ENCODE peak calls at places on chromosome 15, in nine cellular contexts. One of them, this sample, is unnamed.
A peak's percentile ranks its signal among the peaks of the same experiment; 100 is the strongest.

GRCh38 chr15:33150516-33150915 is 44.0 kb downstream of the FMN1 start:
- DNase-seq in dorsolateral prefrontal cortex: no peak
- DNase-seq in BJ: no peak
- DNase-seq in mesothelial cell of epicardium: no peak
- DNase-seq in psoas muscle: no peak
- DNase-seq in GM23338: no peak
- DNase-seq in GM12865: no peak
- DNase-seq in HFF-Myc: no peak
- DNase-seq in endothelial cell of umbilical vein: no peak
- DNase-seq in this sample: no peak

GRCh38 chr15:73602444-73602843 is 30.7 kb downstream of the NPTN start:
- DNase-seq in mesothelial cell of epicardium: no peak
- DNase-seq in GM12865: no peak
- DNase-seq in psoas muscle: no peak
- DNase-seq in HFF-Myc: no peak
- DNase-seq in BJ: no peak
- DNase-seq in endothelial cell of umbilical vein: peak; percentile 57
- DNase-seq in GM23338: no peak
- DNase-seq in dorsolateral prefrontal cortex: no peak
- DNase-seq in this sample: no peak

GRCh38 chr15:60551781-60552161 is 72.8 kb upstream of the ICE2 start:
- DNase-seq in endothelial cell of umbilical vein: no peak
- DNase-seq in BJ: no peak
- DNase-seq in HFF-Myc: no peak
- DNase-seq in psoas muscle: no peak
- DNase-seq in mesothelial cell of epicardium: no peak
- DNase-seq in GM23338: peak; percentile 52
- DNase-seq in dorsolateral prefrontal cortex: no peak
- DNase-seq in GM12865: peak; percentile 68
- DNase-seq in this sample: no peak

GRCh38 chr15:66411190-66411589 is 24.5 kb downstream of the MAP2K1 start:
- DNase-seq in dorsolateral prefrontal cortex: no peak
- DNase-seq in endothelial cell of umbilical vein: no peak
- DNase-seq in GM12865: no peak
- DNase-seq in BJ: no peak
- DNase-seq in mesothelial cell of epicardium: no peak
- DNase-seq in psoas muscle: no peak
- DNase-seq in GM23338: peak; percentile 45
- DNase-seq in HFF-Myc: no peak
- DNase-seq in this sample: no peak

GRCh38 chr15:41961014-41961518 is 11.3 kb downstream of the EHD4 start:
- DNase-seq in mesothelial cell of epicardium: no peak
- DNase-seq in BJ: no peak
- DNase-seq in psoas muscle: no peak
- DNase-seq in endothelial cell of umbilical vein: peak; percentile 58
- DNase-seq in dorsolateral prefrontal cortex: no peak
- DNase-seq in GM23338: no peak
- DNase-seq in HFF-Myc: no peak
- DNase-seq in GM12865: no peak
- DNase-seq in this sample: no peak

GRCh38 chr15:96340611-96341464 is 10.3 kb downstream of the NR2F2 start:
- DNase-seq in GM12865: peak; percentile 18
- DNase-seq in BJ: no peak
- DNase-seq in GM23338: peak; percentile 82
- DNase-seq in HFF-Myc: no peak
- DNase-seq in dorsolateral prefrontal cortex: no peak
- DNase-seq in psoas muscle: no peak
- DNase-seq in endothelial cell of umbilical vein: peak; percentile 30
- DNase-seq in mesothelial cell of epicardium: peak; percentile 65
- DNase-seq in this sample: no peak

GRCh38 chr15:64766041-64766440 is 9.3 kb downstream of the RBPMS2 start:
- DNase-seq in GM12865: no peak
- DNase-seq in BJ: no peak
- DNase-seq in GM23338: no peak
- DNase-seq in dorsolateral prefrontal cortex: no peak
- DNase-seq in HFF-Myc: no peak
- DNase-seq in endothelial cell of umbilical vein: no peak
- DNase-seq in mesothelial cell of epicardium: no peak
- DNase-seq in psoas muscle: no peak
- DNase-seq in this sample: no peak

GRCh38 chr15:59555696-59556095 is 55.9 kb upstream of the GCNT3 start:
- DNase-seq in HFF-Myc: no peak
- DNase-seq in GM23338: no peak
- DNase-seq in mesothelial cell of epicardium: no peak
- DNase-seq in endothelial cell of umbilical vein: no peak
- DNase-seq in BJ: no peak
- DNase-seq in psoas muscle: no peak
- DNase-seq in GM12865: no peak
- DNase-seq in dorsolateral prefrontal cortex: no peak
- DNase-seq in this sample: no peak

GRCh38 chr15:59296181-59296617 is 76.5 kb downstream of the MYO1E start:
- DNase-seq in GM23338: no peak
- DNase-seq in dorsolateral prefrontal cortex: no peak
- DNase-seq in HFF-Myc: no peak
- DNase-seq in BJ: peak; percentile 83
- DNase-seq in mesothelial cell of epicardium: no peak
- DNase-seq in endothelial cell of umbilical vein: peak; percentile 90
- DNase-seq in GM12865: no peak
- DNase-seq in psoas muscle: no peak
- DNase-seq in this sample: peak; percentile 89

GRCh38 chr15:20340331-20340811 is 201.2 kb downstream of the GOLGA6L6 start:
- DNase-seq in dorsolateral prefrontal cortex: peak; percentile 68
- DNase-seq in psoas muscle: peak; percentile 79
- DNase-seq in GM12865: peak; percentile 47
- DNase-seq in endothelial cell of umbilical vein: peak; percentile 2
- DNase-seq in GM23338: no peak
- DNase-seq in HFF-Myc: no peak
- DNase-seq in mesothelial cell of epicardium: peak; percentile 84
- DNase-seq in BJ: no peak
- DNase-seq in this sample: no peak

DNA sequence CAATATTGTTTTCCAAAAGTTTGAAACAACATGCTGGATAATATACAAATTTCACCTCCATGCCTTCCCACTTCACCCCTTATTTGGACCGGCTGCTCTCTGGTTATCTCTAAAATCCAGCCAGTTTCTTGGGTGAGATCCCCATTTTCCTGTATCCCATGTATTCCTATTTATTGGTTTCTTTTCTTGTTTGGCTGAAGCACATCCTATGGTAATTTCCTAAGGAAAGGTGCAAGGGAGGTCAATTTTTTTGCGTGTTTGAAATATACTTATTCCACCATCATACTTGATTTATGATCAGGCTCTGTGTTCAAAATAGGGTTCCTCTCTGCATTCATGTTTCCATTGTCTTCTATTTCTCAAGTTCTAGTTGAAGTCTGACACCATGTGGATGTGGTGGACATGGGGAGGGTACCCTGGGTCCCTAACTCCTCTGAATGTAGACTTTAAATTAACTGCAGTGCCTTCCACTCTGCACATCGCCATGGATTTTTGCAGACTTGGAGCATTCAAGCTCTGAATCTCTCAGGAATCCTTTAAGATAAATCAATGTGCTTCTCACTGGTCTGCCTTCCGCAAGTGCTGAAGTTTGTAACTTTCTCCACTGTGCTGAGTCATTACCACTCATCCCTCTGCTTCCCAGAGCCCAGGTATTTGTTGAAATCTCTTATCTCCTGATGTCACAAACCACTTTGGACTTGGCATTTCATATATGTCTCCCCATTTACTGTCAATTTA is 52.1 kb upstream of the TLE3 start:
- DNase-seq in psoas muscle: no peak
- DNase-seq in HFF-Myc: no peak
- DNase-seq in dorsolateral prefrontal cortex: no peak
- DNase-seq in mesothelial cell of epicardium: no peak
- DNase-seq in BJ: no peak
- DNase-seq in endothelial cell of umbilical vein: no peak
- DNase-seq in GM23338: no peak
- DNase-seq in GM12865: no peak
- DNase-seq in this sample: no peak
- TF ChIP-seq CTCF in psoas muscle: no peak
- TF ChIP-seq CTCF in HFF-Myc: no peak
- TF ChIP-seq CTCF in dorsolateral prefrontal cortex: no peak
- TF ChIP-seq CTCF in mesothelial cell of epicardium: no peak
- TF ChIP-seq CTCF in BJ: no peak
- TF ChIP-seq CTCF in endothelial cell of umbilical vein: no peak
- TF ChIP-seq CTCF in GM23338: no peak
- TF ChIP-seq CTCF in GM12865: no peak
- TF ChIP-seq CTCF in this sample: no peak

GRCh38 chr15:72585659-72586058 is 68.8 kb upstream of the GOLGA6B start:
- DNase-seq in GM12865: no peak
- DNase-seq in mesothelial cell of epicardium: no peak
- DNase-seq in dorsolateral prefrontal cortex: no peak
- DNase-seq in GM23338: peak; percentile 43
- DNase-seq in endothelial cell of umbilical vein: peak; percentile 15
- DNase-seq in psoas muscle: no peak
- DNase-seq in HFF-Myc: no peak
- DNase-seq in BJ: no peak
- DNase-seq in this sample: peak; percentile 9
- TF ChIP-seq CTCF in GM12865: no peak
- TF ChIP-seq CTCF in mesothelial cell of epicardium: no peak
- TF ChIP-seq CTCF in dorsolateral prefrontal cortex: peak; percentile 35
- TF ChIP-seq CTCF in GM23338: peak; percentile 46
- TF ChIP-seq CTCF in endothelial cell of umbilical vein: no peak
- TF ChIP-seq CTCF in psoas muscle: peak; percentile 6
- TF ChIP-seq CTCF in HFF-Myc: peak; percentile 31
- TF ChIP-seq CTCF in BJ: peak; percentile 27
- TF ChIP-seq CTCF in this sample: peak; percentile 40

GRCh38 chr15:75924576-75924975 is 20.9 kb downstream of the FBXO22 start:
- DNase-seq in GM23338: no peak
- DNase-seq in psoas muscle: no peak
- DNase-seq in mesothelial cell of epicardium: no peak
- DNase-seq in BJ: no peak
- DNase-seq in GM12865: no peak
- DNase-seq in HFF-Myc: no peak
- DNase-seq in dorsolateral prefrontal cortex: no peak
- DNase-seq in endothelial cell of umbilical vein: no peak
- DNase-seq in this sample: no peak

GRCh38 chr15:75920079-75920478 is 16.4 kb downstream of the FBXO22 start:
- DNase-seq in mesothelial cell of epicardium: no peak
- DNase-seq in dorsolateral prefrontal cortex: no peak
- DNase-seq in psoas muscle: no peak
- DNase-seq in HFF-Myc: no peak
- DNase-seq in GM23338: no peak
- DNase-seq in GM12865: no peak
- DNase-seq in endothelial cell of umbilical vein: no peak
- DNase-seq in BJ: no peak
- DNase-seq in this sample: no peak

GRCh38 chr15:75923756-75924155 is 20.1 kb downstream of the FBXO22 start:
- DNase-seq in mesothelial cell of epicardium: no peak
- DNase-seq in BJ: no peak
- DNase-seq in psoas muscle: no peak
- DNase-seq in endothelial cell of umbilical vein: no peak
- DNase-seq in dorsolateral prefrontal cortex: no peak
- DNase-seq in GM23338: no peak
- DNase-seq in HFF-Myc: no peak
- DNase-seq in GM12865: no peak
- DNase-seq in this sample: no peak

GRCh38 chr15:75925440-75925839 is 21.8 kb downstream of the FBXO22 start:
- DNase-seq in HFF-Myc: no peak
- DNase-seq in endothelial cell of umbilical vein: no peak
- DNase-seq in BJ: no peak
- DNase-seq in GM23338: no peak
- DNase-seq in dorsolateral prefrontal cortex: no peak
- DNase-seq in psoas muscle: no peak
- DNase-seq in mesothelial cell of epicardium: no peak
- DNase-seq in GM12865: no peak
- DNase-seq in this sample: no peak

DNA sequence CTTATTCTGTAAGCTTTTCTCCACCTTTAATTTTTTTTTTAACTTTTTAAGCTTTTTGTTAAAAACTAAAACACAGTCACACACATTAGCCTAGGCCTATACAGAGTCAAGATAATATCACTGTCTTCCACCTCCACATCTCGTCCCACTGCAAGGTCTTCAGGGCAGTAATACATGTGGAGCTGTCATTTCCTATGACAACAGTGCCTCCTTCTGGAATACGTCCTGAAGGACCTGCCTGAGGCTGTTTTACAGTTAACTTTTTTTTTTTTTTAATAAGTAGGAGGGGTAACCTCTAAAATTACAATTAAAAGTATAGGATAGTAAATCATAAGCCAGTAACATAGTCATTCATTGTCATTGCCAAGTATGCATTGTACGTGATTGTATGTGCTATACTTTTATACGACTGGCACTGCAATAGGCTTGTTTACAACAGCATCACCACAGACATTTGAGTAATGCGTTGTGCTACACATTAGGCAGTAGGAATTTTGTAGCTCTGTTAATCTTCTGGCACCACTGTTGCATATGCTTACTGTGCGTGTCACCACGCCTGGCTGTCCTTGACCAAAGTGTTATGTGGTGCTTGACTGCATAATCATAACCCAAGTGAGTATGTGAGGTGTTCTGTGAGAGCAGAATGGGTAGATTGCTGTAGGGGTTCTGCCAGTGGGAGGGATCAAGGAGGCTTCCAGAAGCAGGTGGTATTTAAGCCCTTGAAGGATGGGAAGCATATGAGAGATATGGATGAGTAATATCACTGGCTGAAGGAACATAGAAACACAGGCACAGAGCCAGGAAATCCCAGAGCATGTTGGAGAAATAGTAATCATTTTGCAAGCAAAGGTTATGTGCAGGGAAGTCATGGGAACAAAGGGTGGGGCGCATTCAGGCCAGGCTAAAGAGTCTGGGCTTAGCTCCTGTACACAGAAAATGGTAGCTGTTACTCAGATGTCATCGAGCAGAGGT is 18.3 kb downstream of the FBXO22 start:
- DNase-seq in GM23338: peak; percentile 78
- DNase-seq in HFF-Myc: peak; percentile 54
- DNase-seq in mesothelial cell of epicardium: no peak
- DNase-seq in psoas muscle: peak; percentile 17
- DNase-seq in dorsolateral prefrontal cortex: no peak
- DNase-seq in endothelial cell of umbilical vein: peak; percentile 77
- DNase-seq in BJ: no peak
- DNase-seq in GM12865: peak; percentile 38
- DNase-seq in this sample: peak; percentile 37
- TF ChIP-seq CTCF in GM23338: peak; percentile 79
- TF ChIP-seq CTCF in HFF-Myc: peak; percentile 37
- TF ChIP-seq CTCF in mesothelial cell of epicardium: peak; percentile 31
- TF ChIP-seq CTCF in psoas muscle: peak; percentile 32
- TF ChIP-seq CTCF in dorsolateral prefrontal cortex: no peak
- TF ChIP-seq CTCF in endothelial cell of umbilical vein: peak; percentile 44
- TF ChIP-seq CTCF in BJ: peak; percentile 35
- TF ChIP-seq CTCF in GM12865: peak; percentile 12
- TF ChIP-seq CTCF in this sample: peak; percentile 51

DNA sequence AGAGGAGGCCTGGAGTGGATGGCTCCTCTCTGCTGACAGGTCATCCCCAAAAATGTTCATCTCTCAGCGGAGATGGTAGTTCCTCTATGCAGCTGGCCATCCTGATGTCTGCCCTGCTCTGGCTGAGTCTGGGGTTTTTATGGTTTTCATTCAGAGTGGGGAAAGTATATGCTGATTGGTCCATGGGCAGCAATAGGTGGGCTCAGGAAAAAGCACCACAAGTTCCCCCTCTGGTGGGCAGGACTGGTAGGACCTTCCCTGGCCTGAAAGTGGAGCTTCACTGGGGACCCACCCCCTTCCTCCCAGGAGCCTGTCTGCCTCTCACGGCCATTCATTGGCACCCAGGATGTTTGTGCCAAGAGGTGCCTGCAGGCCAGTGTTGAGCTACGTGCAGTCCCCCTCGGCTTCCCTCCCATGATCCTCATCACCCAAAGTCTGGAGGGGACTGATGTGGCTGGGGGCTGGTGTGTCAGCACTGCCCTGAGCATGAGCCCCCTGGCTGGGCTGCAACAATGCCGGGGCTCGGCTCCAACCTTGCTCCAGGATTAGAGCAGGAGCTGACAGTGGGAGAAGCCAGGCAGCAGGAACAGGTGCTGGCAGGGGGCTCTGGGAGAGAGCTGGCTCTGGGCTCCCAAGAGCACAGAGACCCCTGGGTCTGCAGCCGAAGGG is 13.1 kb upstream of the BLOC1S6 start:
- DNase-seq in GM23338: peak; percentile 70
- DNase-seq in GM12865: peak; percentile 53
- DNase-seq in BJ: no peak
- DNase-seq in endothelial cell of umbilical vein: no peak
- DNase-seq in HFF-Myc: no peak
- DNase-seq in mesothelial cell of epicardium: peak; percentile 77
- DNase-seq in dorsolateral prefrontal cortex: no peak
- DNase-seq in psoas muscle: no peak
- DNase-seq in this sample: no peak
- TF ChIP-seq CTCF in GM23338: no peak
- TF ChIP-seq CTCF in GM12865: peak; percentile 43
- TF ChIP-seq CTCF in BJ: peak; percentile 46
- TF ChIP-seq CTCF in endothelial cell of umbilical vein: peak; percentile 35
- TF ChIP-seq CTCF in HFF-Myc: peak; percentile 56
- TF ChIP-seq CTCF in mesothelial cell of epicardium: peak; percentile 63
- TF ChIP-seq CTCF in dorsolateral prefrontal cortex: no peak
- TF ChIP-seq CTCF in psoas muscle: no peak
- TF ChIP-seq CTCF in this sample: peak; percentile 25

This sample was measured in astrocyte of the cerebellum.